ENCODE peak calls at places on chromosomes 7 and 10, in ten cellular contexts. U, J, C, B, S, A, R, F, M and Q are unnamed samples. For H3K4me1, the result is how much of the 10 kb centered on the place peaks cover.

GRCh38 chr7:86933295-86933845 is 126.1 kb downstream of the ELAPOR2 start:
- DNase-seq in U (no peak), J (no peak), B (no peak), F (no peak), C (no peak), S (no peak), A (no peak), M (no peak), R (no peak), Q (no peak)

GRCh38 chr7:38757946-38758345 is 126.8 kb upstream of the AMPH start:
- DNase-seq in A (no peak), J (no peak), M (no peak), S (no peak), R (no peak), B (no peak), C (no peak), F (no peak), U (no peak), Q (no peak)

GRCh38 chr10:124916585-124917167 is 25.2 kb upstream of the ZRANB1 start:
- DNase-seq in C (peak), F (peak), B (peak), S (peak), R (peak), U (peak), A (peak), M (peak), J (peak), Q (peak)

GRCh38 chr10:89478085-89478738 is 57.2 kb downstream of the SLC16A12 start:
- DNase-seq in J (no peak), C (no peak), B (no peak), S (no peak), F (no peak), R (no peak), U (no peak), A (no peak), M (no peak), Q (no peak)

GRCh38 chr10:61064356-61064755 is 120.4 kb upstream of the RHOBTB1 start:
- DNase-seq in F (no peak), U (no peak), S (no peak), B (no peak), R (no peak), J (no peak), M (no peak), C (no peak), A (no peak), Q (no peak)

GRCh38 chr10:63578501-63578900 is 57.3 kb downstream of the REEP3 start:
- DNase-seq in M (no peak), J (no peak), C (no peak), R (no peak), F (no peak), S (no peak), B (no peak), U (no peak), A (no peak), Q (no peak)

GRCh38 chr7:42972703-42973500 is 40.7 kb downstream of the MRPL32 start:
- DNase-seq in M (peak), C (peak), U (no peak), B (peak), J (no peak), A (peak), F (peak), R (peak), S (peak), Q (no peak)

GRCh38 chr7:114085592-114086490 is 167.0 kb upstream of the PPP1R3A start:
- DNase-seq in R (peak), F (peak), B (peak), C (peak), M (peak), A (peak), S (peak), U (no peak), J (peak), Q (peak)

GRCh38 chr10:51867956-51868355 is 168.6 kb upstream of the CSTF2T start:
- DNase-seq in S (no peak), R (no peak), M (no peak), B (no peak), J (no peak), U (no peak), F (no peak), C (no peak), A (no peak), Q (no peak)

GRCh38 chr10:46550795-46551700 is 5.4 kb downstream of the GPRIN2 start:
- DNase-seq in A (no peak), F (peak), M (no peak), C (no peak), B (no peak), U (peak), J (no peak), R (no peak), S (peak), Q (peak)

GRCh38 chr7:100612730-100613446 is 548 bp downstream of the MOSPD3 start:
- DNase-seq in J (no peak), F (no peak), U (peak), B (no peak), C (peak), R (no peak), S (no peak), M (no peak), A (peak), Q (no peak)

GRCh38 chr10:97548828-97549455 is 23.6 kb upstream of the ANKRD2 start:
- DNase-seq in M (no peak), C (no peak), J (no peak), S (no peak), B (no peak), R (no peak), F (no peak), U (no peak), A (no peak), Q (no peak)

GRCh38 chr10:128242641-128243040 is 116.4 kb upstream of the MKI67 start:
- DNase-seq in R (no peak), M (no peak), A (no peak), J (peak), F (no peak), B (no peak), U (no peak), C (no peak), S (no peak), Q (no peak)

GRCh38 chr10:28686835-28687682 is 9.7 kb downstream of the BAMBI start:
- DNase-seq in C (no peak), M (no peak), U (no peak), R (no peak), A (no peak), B (no peak), J (no peak), S (no peak), F (no peak), Q (no peak)
- H3K4me1 ChIP-seq in C (under half), M (under half), U (under half), R (under half), A (under half), B (under half), J (under half), S (under half), F (under half), Q (under half)

DNA sequence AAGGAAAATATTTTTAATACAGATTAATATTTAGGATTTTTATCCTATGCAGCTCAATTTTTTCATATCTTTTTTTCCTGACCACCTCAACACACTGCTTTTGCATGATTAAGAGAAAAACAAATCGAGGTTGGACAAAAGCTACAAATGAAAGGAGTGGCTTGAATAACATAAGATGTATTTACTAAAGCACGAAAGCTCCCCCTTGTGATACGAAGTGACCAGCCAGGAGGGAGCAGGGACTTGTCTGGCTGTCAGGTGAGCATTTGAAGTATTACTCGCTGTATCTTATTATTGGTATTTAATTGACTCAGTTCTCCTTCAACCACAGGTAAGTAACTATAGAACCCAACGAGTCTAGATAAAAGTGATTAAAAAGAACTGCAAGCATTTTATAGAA is 265.2 kb upstream of the PHF14 start:
- DNase-seq in A (no peak), U (no peak), M (no peak), R (no peak), C (no peak), J (no peak), B (no peak), S (no peak), F (no peak), Q (no peak)
- TF ChIP-seq CTCF in A (no peak), U (no peak), M (no peak), R (no peak), C (no peak), J (no peak), B (no peak), S (no peak), F (no peak), Q (no peak)

GRCh38 chr7:15376601-15377000 is 185.2 kb downstream of the AGMO start:
- DNase-seq in S (no peak), R (no peak), M (no peak), U (no peak), F (no peak), J (no peak), A (no peak), C (no peak), B (no peak), Q (no peak)
- H3K4me3 ChIP-seq in S (no peak), R (no peak), M (no peak), U (no peak), F (no peak), J (no peak), A (no peak), C (no peak), B (no peak), Q (no peak)

GRCh38 chr10:118729641-118730258 is 25.0 kb downstream of the CACUL1 start:
- DNase-seq in A (no peak), R (no peak), F (no peak), J (no peak), M (no peak), C (no peak), U (no peak), S (no peak), B (no peak), Q (no peak)
- H3K4me1 ChIP-seq in A (half or more), R (under half), F (under half), J (under half), M (under half), C (under half), U (half or more), S (half or more), B (half or more), Q (half or more)

GRCh38 chr10:3231951-3232730 is 59.6 kb upstream of the PITRM1 start:
- DNase-seq in M (no peak), J (no peak), A (no peak), F (no peak), B (no peak), R (no peak), C (no peak), U (no peak), S (no peak), Q (no peak)
- TF ChIP-seq CTCF in M (no peak), J (no peak), A (no peak), F (no peak), B (no peak), R (no peak), C (no peak), U (no peak), S (peak), Q (no peak)

DNA sequence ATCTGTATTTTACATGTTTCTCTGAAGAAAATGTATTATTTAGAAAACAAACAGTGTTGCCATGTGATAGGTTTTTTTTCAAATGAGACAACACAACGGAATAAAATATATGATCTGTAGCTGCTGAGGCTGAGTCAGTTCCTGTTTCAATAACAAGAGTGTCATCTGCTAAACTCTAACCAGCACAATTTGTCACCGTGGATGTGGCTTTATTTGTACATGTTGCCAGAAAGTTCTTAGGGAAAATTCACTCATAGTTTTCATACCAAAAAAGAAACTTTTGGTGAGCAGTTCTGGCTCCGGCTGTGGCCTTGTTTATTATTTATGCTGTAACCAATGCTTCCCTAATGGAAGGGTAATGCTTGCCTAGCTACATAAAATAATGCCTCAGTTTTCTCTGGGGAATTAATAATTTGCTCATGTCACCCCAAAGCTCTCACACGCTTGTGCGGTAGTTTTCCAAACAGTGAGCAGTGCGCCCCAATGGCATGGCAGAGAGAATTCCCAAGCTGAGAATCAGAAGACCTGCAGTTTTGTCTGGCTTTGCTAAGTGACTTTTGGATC is 20.3 kb upstream of the KLF6 start:
- DNase-seq in A (no peak), B (no peak), C (peak), S (peak), U (no peak), F (no peak), R (no peak), M (no peak), J (no peak), Q (no peak)
- H3K4me3 ChIP-seq in A (no peak), B (no peak), C (no peak), S (peak), U (no peak), F (no peak), R (peak), M (no peak), J (no peak), Q (peak)